ENCODE peak calls at places on chromosomes 1 and 21, in ten cellular contexts. H is ascending aorta, Q is cardiac fibroblast, N is pancreas, G is thoracic aorta, J is fibroblast of mammary gland, L is bronchial epithelial cell, P is endothelial cell, X is body of pancreas, V is prostate gland. C is an unnamed sample.

GRCh38 chr1:158177705-158178450 is 2.8 kb upstream of the CD1D start:
- DNase-seq in H (peak; percentile 93), Q (peak; percentile 67), N (peak; percentile 81), G (peak; percentile 64), J (peak; percentile 46), L (peak; percentile 68), P (peak; percentile 89), X (peak; percentile 83), V (peak; percentile 91), C (peak; percentile 94)

GRCh38 chr1:115457295-115457694 is 119.2 kb upstream of the NGF start:
- DNase-seq in H (peak; percentile 48), Q (no peak), N (no peak), G (no peak), J (no peak), L (no peak), P (no peak), X (no peak), V (no peak), C (no peak)

GRCh38 chr1:16352842-16353535 is 709 bp upstream of the FBXO42 start:
- DNase-seq in H (no peak), Q (no peak), N (no peak), G (no peak), J (no peak), L (peak; percentile 33), P (no peak), X (peak; percentile 16), V (peak; percentile 15), C (no peak)

GRCh38 chr21:38377165-38378093 is 120.6 kb downstream of the KCNJ15 start:
- DNase-seq in H (no peak), Q (no peak), N (no peak), G (no peak), J (no peak), L (peak; percentile 19), P (no peak), X (no peak), V (no peak), C (no peak)

GRCh38 chr1:61244114-61244513 is 161.8 kb downstream of the NFIA start:
- DNase-seq in H (peak; percentile 63), Q (peak; percentile 75), N (no peak), G (no peak), J (peak; percentile 91), L (peak; percentile 43), P (no peak), X (no peak), V (peak; percentile 19), C (no peak)

GRCh38 chr1:219298581-219299148 is 125.0 kb downstream of the LYPLAL1 start:
- DNase-seq in H (no peak), Q (peak; percentile 85), N (no peak), G (no peak), J (peak; percentile 11), L (no peak), P (no peak), X (no peak), V (no peak), C (no peak)

GRCh38 chr1:188986751-188987417 is 1490.8 kb downstream of the BRINP3 start:
- DNase-seq in H (no peak), Q (no peak), N (no peak), G (no peak), J (no peak), L (no peak), P (no peak), X (no peak), V (no peak), C (peak; percentile 63)

GRCh38 chr21:20968391-20968790 is 29.8 kb upstream of the NCAM2 start:
- DNase-seq in H (no peak), Q (no peak), N (no peak), G (no peak), J (no peak), L (no peak), P (no peak), X (no peak), V (no peak), C (no peak)

GRCh38 chr21:37365657-37366487 is 701 bp upstream of the DYRK1A start:
- DNase-seq in H (peak; percentile 81), Q (peak; percentile 77), N (peak; percentile 74), G (no peak), J (peak; percentile 41), L (peak; percentile 35), P (peak; percentile 81), X (peak; percentile 79), V (peak; percentile 54), C (peak; percentile 65)

DNA sequence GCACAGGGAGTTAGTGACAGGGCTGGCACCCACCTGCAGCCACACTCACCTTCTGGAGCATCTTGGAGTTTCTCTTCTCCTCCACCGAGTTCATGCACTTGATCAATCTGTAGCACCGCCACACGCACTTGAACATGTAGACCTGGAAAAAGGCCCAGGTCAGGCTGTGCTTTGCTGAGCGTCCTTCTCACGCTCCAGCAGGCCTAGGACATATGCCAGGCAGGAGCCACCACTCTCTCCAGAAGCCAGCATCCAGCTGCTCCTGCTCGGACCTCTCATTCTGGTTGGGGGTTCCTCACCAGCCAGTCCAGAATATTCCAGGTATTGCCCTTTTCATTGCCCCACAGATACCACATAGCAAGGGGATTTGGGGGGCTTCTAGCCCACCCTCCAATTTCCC is 11.7 kb upstream of the MATN1 start:
- DNase-seq in H (no peak), Q (no peak), N (no peak), G (no peak), J (no peak), L (no peak), P (no peak), X (no peak), V (no peak), C (no peak)
- TF ChIP-seq CTCF in H (no peak), Q (no peak), N (no peak), G (no peak), J (no peak), L (no peak), P (no peak), X (no peak), V (no peak), C (no peak)

GRCh38 chr1:94803517-94804441 is 16.4 kb upstream of the SLC44A3 start:
- DNase-seq in H (no peak), Q (peak; percentile 23), N (peak; percentile 27), G (no peak), J (peak; percentile 29), L (no peak), P (no peak), X (peak; percentile 37), V (no peak), C (no peak)

GRCh38 chr1:94799201-94799600 is 21.0 kb upstream of the SLC44A3 start:
- DNase-seq in H (no peak), Q (no peak), N (no peak), G (no peak), J (peak; percentile 59), L (peak; percentile 48), P (no peak), X (no peak), V (no peak), C (no peak)

GRCh38 chr1:94804442-94804837 is 15.7 kb upstream of the SLC44A3 start:
- DNase-seq in H (no peak), Q (no peak), N (no peak), G (no peak), J (no peak), L (no peak), P (no peak), X (no peak), V (no peak), C (no peak)

GRCh38 chr1:94803106-94803505 is 17.1 kb upstream of the SLC44A3 start:
- DNase-seq in H (no peak), Q (no peak), N (no peak), G (no peak), J (no peak), L (no peak), P (no peak), X (no peak), V (no peak), C (no peak)

DNA sequence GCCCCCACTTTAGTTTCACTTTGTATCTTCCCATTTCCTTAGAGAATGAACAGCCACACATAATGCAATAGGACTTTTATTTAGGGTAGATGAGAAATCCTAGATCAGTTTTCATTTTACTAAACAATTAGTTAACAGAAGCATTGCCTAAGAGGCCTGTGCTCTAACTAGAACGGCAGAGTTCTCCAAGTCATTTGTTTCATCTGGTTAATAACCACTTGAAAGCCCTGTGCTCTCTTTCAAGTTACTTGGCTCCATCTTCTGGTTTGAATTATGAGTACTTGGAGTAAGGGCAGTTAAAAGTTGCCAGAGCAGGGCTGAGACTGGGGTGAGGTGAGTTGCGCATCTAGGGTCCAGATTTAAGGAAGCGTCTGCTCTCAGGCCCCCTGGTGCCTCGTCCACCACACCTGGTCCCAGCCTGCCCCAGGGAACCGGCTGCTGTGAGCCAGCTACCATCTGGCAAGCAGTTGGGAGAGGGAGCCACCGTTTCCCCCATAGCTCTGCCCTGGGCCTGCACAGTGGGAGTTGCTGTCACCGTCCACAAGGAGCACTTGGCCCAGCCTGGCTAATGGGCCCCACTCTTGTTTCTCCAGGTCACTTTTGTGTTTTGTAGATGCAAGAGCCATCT is 18.1 kb upstream of the SLC44A3 start:
- DNase-seq in H (peak; percentile 68), Q (peak; percentile 91), N (peak; percentile 22), G (no peak), J (peak; percentile 94), L (peak; percentile 90), P (no peak), X (peak; percentile 34), V (peak; percentile 42), C (peak; percentile 78)
- TF ChIP-seq CTCF in H (peak; percentile 56), Q (peak; percentile 43), N (no peak), G (peak; percentile 39), J (peak; percentile 68), L (peak; percentile 60), P (no peak), X (peak; percentile 29), V (peak; percentile 74), C (peak; percentile 39)

GRCh38 chr1:246008256-246008901 is 498.7 kb downstream of the SMYD3 start:
- DNase-seq in H (no peak), Q (no peak), N (no peak), G (no peak), J (no peak), L (no peak), P (no peak), X (no peak), V (peak; percentile 64), C (no peak)

GRCh38 chr1:246018146-246018545 is 488.9 kb downstream of the SMYD3 start:
- DNase-seq in H (no peak), Q (no peak), N (no peak), G (no peak), J (no peak), L (no peak), P (no peak), X (no peak), V (no peak), C (no peak)

GRCh38 chr1:246012271-246012854 is 494.7 kb downstream of the SMYD3 start:
- DNase-seq in H (no peak), Q (peak; percentile 74), N (no peak), G (no peak), J (peak; percentile 56), L (peak; percentile 47), P (peak; percentile 23), X (no peak), V (no peak), C (no peak)
- TF ChIP-seq CTCF in H (no peak), Q (peak; percentile 64), N (no peak), G (no peak), J (peak; percentile 60), L (peak; percentile 60), P (peak; percentile 73), X (peak; percentile 24), V (peak; percentile 52), C (peak; percentile 65)

DNA sequence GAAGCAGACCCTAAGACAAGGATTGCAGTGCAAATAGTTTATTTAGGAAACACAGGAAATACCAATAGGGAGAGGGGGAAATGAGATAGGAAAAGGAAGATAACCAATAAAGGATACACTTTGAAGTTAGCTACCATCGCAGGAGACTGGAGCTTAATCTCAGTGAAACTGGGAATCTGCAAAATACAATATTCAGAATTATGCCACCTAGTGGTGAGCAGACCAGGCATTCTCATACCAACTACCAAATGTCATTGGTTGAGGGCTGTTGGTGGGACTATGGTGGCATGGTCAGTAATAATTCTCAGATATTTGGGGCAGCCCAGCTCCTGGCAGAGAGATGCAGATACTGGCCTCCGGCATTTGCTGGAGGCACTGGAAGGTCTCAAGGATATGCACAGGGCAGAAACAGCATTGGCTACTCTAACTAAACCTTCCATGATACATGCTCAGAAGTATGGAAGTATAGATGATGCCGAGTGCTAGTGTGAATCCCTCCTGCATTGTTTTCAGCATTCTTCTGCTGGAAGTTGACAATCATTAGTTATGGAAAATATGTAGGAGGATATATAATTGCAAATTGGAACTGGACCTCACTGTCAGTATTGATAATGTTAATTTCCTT is 11.8 kb upstream of the ZFP69B start:
- DNase-seq in H (no peak), Q (peak; percentile 46), N (no peak), G (no peak), J (peak; percentile 44), L (peak; percentile 30), P (peak; percentile 18), X (peak; percentile 14), V (no peak), C (no peak)
- TF ChIP-seq CTCF in H (peak; percentile 15), Q (peak; percentile 71), N (peak; percentile 34), G (peak; percentile 57), J (peak; percentile 81), L (peak; percentile 58), P (peak; percentile 88), X (peak; percentile 52), V (peak; percentile 43), C (peak; percentile 79)